ENCODE peak calls at places on chromosomes 5 and 9, in five cellular contexts. M is HepG2, L is NT2/D1, U is H1, S is GM12878. I is an unnamed sample.

GRCh38 chr5:134103397-134103796 is 11.1 kb upstream of the TCF7 start:
- DNase-seq in M (no peak), L (no peak), U (no peak), S (no peak), I (no peak)

GRCh38 chr9:93480262-93480661 is 26.9 kb upstream of the FAM120AOS start:
- DNase-seq in M (no peak), L (no peak), U (no peak), S (no peak), I (no peak)

GRCh38 chr9:92564982-92565381 is 29.2 kb upstream of the ECM2 start:
- DNase-seq in M (no peak), L (no peak), U (no peak), S (no peak), I (no peak)

GRCh38 chr9:122221223-122221811 is 7.4 kb downstream of the LHX6 start:
- DNase-seq in M (peak; percentile 21), L (no peak), U (no peak), S (no peak), I (no peak)

GRCh38 chr9:106621299-106621920 is 241.6 kb upstream of the ZNF462 start:
- DNase-seq in M (no peak), L (no peak), U (peak; percentile 15), S (no peak), I (no peak)

GRCh38 chr5:119218830-119219782 is 136.7 kb upstream of the TNFAIP8 start:
- DNase-seq in M (peak; percentile 18), L (no peak), U (no peak), S (no peak), I (no peak)

GRCh38 chr5:109326864-109327263 is 82.9 kb downstream of the PJA2 start:
- DNase-seq in M (no peak), L (no peak), U (no peak), S (no peak), I (no peak)

GRCh38 chr5:170570492-170570891 is 66.7 kb downstream of the KCNIP1 start:
- DNase-seq in M (no peak), L (no peak), U (no peak), S (no peak), I (no peak)

GRCh38 chr9:137461663-137462395 is 2.7 kb upstream of the NSMF start:
- DNase-seq in M (no peak), L (peak; percentile 62), U (peak; percentile 66), S (peak; percentile 49), I (no peak)

GRCh38 chr9:97507585-97507984 is 6.1 kb downstream of the TMOD1 start:
- DNase-seq in M (no peak), L (no peak), U (no peak), S (no peak), I (no peak)

GRCh38 chr9:123448247-123448646 is 92.2 kb downstream of the CRB2 start:
- DNase-seq in M (no peak), L (no peak), U (no peak), S (no peak), I (no peak)

GRCh38 chr5:83418659-83419321 is 52.8 kb upstream of the VCAN start:
- DNase-seq in M (no peak), L (no peak), U (no peak), S (no peak), I (no peak)

GRCh38 chr5:158812381-158812780 is 287.3 kb downstream of the EBF1 start:
- DNase-seq in M (no peak), L (no peak), U (no peak), S (peak; percentile 51), I (no peak)

GRCh38 chr5:142211918-142212317 is 103.3 kb downstream of the NDFIP1 start:
- DNase-seq in M (no peak), L (no peak), U (no peak), S (no peak), I (no peak)

GRCh38 chr5:5141625-5142527 is 1.7 kb downstream of the ADAMTS16 start:
- DNase-seq in M (peak; percentile 55), L (peak; percentile 48), U (no peak), S (no peak), I (peak; percentile 10)

GRCh38 chr5:39520232-39520572 is 95.4 kb upstream of the DAB2 start:
- DNase-seq in M (no peak), L (no peak), U (no peak), S (no peak), I (no peak)
- TF ChIP-seq SUZ12 in M (no peak), L (no peak), U (no peak), S (no peak), I (no peak)

DNA sequence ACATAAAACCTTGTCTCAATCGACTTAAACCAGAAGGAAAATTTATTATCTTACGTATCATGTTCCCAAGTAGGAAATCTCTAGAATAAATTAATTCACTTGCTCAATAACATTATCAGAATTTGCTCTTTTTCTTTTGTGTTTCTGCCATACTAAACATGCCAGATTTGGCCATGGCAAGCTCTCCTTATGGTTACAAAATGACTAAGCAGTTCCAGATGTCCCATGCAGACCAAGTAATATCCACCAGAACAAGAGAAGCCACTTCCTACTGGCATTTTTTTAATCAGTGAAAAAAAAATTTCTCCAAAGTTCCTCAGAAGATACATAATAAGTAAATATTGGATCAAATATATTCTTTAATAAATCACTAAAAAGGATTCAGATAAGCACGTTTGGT is 25.2 kb upstream of the ADAMTS6 start:
- DNase-seq in M (no peak), L (no peak), U (no peak), S (no peak), I (no peak)
- TF ChIP-seq SUZ12 in M (no peak), L (no peak), U (no peak), S (no peak), I (no peak)

GRCh38 chr5:139014726-139015125 is 139.6 kb upstream of the LRRTM2 start:
- DNase-seq in M (no peak), L (no peak), U (no peak), S (no peak), I (no peak)
- TF ChIP-seq SUZ12 in M (no peak), L (no peak), U (no peak), S (no peak), I (no peak)

DNA sequence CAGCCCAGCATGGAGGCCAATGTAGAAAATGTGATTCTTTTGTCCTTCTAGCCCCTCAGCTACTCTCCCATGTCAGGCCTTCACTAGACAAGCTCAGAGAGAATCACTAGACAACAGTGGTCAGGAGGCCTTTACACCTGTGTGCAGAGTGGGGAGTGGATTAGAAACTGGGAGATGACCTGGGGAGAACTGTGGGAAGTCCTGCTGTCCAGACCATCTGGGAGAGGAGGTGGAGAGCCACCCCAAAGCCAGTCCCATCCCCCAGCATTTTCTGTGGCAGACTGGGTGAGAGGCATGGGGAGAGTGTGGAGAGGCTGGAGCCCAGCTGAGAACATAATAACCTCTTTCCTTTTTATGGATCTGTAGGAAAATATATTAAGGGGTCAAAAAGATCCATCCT is 452.0 kb upstream of the DMAC1 start:
- DNase-seq in M (no peak), L (no peak), U (no peak), S (no peak), I (no peak)
- TF ChIP-seq SUZ12 in M (no peak), L (no peak), U (no peak), S (no peak), I (no peak)

GRCh38 chr5:148702019-148702596 is 47.8 kb upstream of the HTR4 start:
- DNase-seq in M (no peak), L (no peak), U (no peak), S (no peak), I (no peak)

GRCh38 chr5:148696438-148697036 is 42.2 kb upstream of the HTR4 start:
- DNase-seq in M (no peak), L (no peak), U (no peak), S (no peak), I (no peak)

GRCh38 chr5:148697821-148698196 is 43.5 kb upstream of the HTR4 start:
- DNase-seq in M (no peak), L (no peak), U (no peak), S (no peak), I (no peak)

GRCh38 chr5:148699028-148699427 is 44.7 kb upstream of the HTR4 start:
- DNase-seq in M (no peak), L (no peak), U (no peak), S (no peak), I (no peak)

GRCh38 chr5:148697177-148697820 is 43.0 kb upstream of the HTR4 start:
- DNase-seq in M (no peak), L (no peak), U (no peak), S (no peak), I (no peak)
- TF ChIP-seq SUZ12 in M (no peak), L (no peak), U (no peak), S (no peak), I (no peak)

DNA sequence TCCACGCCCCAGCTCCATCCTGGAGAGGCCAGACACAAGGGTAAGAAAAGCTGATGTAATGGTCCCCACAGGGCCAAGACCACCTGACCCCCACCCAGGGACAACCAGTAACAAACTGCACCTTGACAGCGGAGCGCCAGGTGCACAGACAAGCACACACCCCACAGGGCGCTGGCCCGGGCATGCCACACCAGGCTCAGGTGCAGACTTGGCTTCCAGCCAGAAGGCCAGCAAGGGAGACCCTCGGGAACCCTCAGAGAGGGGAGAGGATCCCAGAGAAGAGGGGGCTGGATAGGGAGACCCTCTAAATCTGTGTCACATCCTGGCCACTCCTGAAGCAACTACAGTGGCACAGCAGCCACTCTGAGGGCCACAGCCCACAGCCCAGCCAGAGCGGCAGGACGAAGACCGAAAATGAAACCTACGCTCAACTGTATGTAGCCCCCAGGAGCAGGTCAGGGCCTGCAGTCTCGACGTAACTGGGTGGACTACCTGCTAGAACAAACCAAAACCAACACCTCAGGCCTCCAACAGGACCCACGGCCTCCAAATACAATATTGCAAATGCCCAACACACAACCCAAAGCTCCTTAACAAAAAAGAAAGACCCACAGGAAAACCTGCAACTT is 18.5 kb downstream of the CAMSAP1 start:
- DNase-seq in M (no peak), L (no peak), U (no peak), S (no peak), I (no peak)
- TF ChIP-seq SUZ12 in M (no peak), L (no peak), U (no peak), S (no peak), I (no peak)

GRCh38 chr9:12351293-12351852 is 341.8 kb upstream of the TYRP1 start:
- DNase-seq in M (no peak), L (no peak), U (no peak), S (no peak), I (no peak)
- TF ChIP-seq SUZ12 in M (no peak), L (no peak), U (no peak), S (no peak), I (no peak)

I was measured in HEK293T.